ENCODE peak calls at places on chromosome 16, in five cellular contexts. N, Y, P, A and Q are unnamed samples.

GRCh38 chr16:29816694-29817441 is 916 bp downstream of the PAGR1 start:
- DNase-seq in N (peak), Y (peak), P (peak), A (no peak), Q (no peak)

GRCh38 chr16:82055728-82056549 is 20.9 kb downstream of the HSD17B2 start:
- DNase-seq in N (peak), Y (no peak), P (no peak), A (no peak), Q (no peak)

GRCh38 chr16:79439866-79440265 is 160.7 kb downstream of the MAF start:
- DNase-seq in N (no peak), Y (no peak), P (no peak), A (no peak), Q (no peak)

GRCh38 chr16:88686062-88686438 is 257 bp downstream of the SNAI3 start:
- DNase-seq in N (no peak), Y (no peak), P (peak), A (no peak), Q (no peak)

GRCh38 chr16:11211977-11212818 is 43.8 kb downstream of the SOCS1 start:
- DNase-seq in N (no peak), Y (no peak), P (no peak), A (no peak), Q (no peak)

GRCh38 chr16:47426806-47427205 is 34.1 kb downstream of the ITFG1 start:
- DNase-seq in N (no peak), Y (no peak), P (no peak), A (no peak), Q (no peak)

GRCh38 chr16:54342966-54343365 is 56.4 kb upstream of the IRX3 start:
- DNase-seq in N (peak), Y (peak), P (no peak), A (no peak), Q (no peak)

GRCh38 chr16:4339909-4340308 is 11.2 kb downstream of the PAM16 start:
- DNase-seq in N (peak), Y (no peak), P (no peak), A (no peak), Q (no peak)

GRCh38 chr16:450385-450784 is 24.9 kb downstream of the RAB11FIP3 start:
- DNase-seq in N (no peak), Y (no peak), P (no peak), A (no peak), Q (no peak)

GRCh38 chr16:508884-509736 is 18.4 kb upstream of the CAPN15 start:
- DNase-seq in N (no peak), Y (peak), P (no peak), A (no peak), Q (no peak)

GRCh38 chr16:55179858-55180585 is 144.0 kb upstream of the IRX6 start:
- DNase-seq in N (no peak), Y (no peak), P (no peak), A (no peak), Q (no peak)

GRCh38 chr16:89219365-89219764 is 1.9 kb downstream of the ZNF778 start:
- DNase-seq in N (no peak), Y (no peak), P (no peak), A (no peak), Q (no peak)

GRCh38 chr16:68364601-68364998 is 53.8 kb downstream of the PRMT7 start:
- DNase-seq in N (peak), Y (no peak), P (no peak), A (no peak), Q (no peak)

GRCh38 chr16:2968368-2968737 is 795 bp upstream of the PAQR4 start:
- DNase-seq in N (no peak), Y (no peak), P (no peak), A (no peak), Q (no peak)

GRCh38 chr16:50284131-50284911 is 18.0 kb downstream of the ADCY7 start:
- DNase-seq in N (no peak), Y (no peak), P (no peak), A (no peak), Q (no peak)